ENCODE peak calls at places on chromosome 18, in five cellular contexts. I is HL-60, V is SK-N-SH, N is heart right ventricle, C is coronary artery. H is an unnamed sample.

GRCh38 chr18:64693756-64694155 is 544.9 kb upstream of the LINC00305 start:
- DNase-seq in V (no peak), I (no peak), N (no peak), C (no peak), H (no peak)

GRCh38 chr18:77397617-77398016 is 148.0 kb downstream of the GALR1 start:
- DNase-seq in I (no peak), C (no peak), N (no peak), V (no peak), H (no peak)

GRCh38 chr18:26436176-26437031 is 111.9 kb downstream of the KCTD1 start:
- DNase-seq in C (no peak), I (no peak), V (no peak), N (no peak), H (no peak)

GRCh38 chr18:12838178-12838634 is 45.8 kb downstream of the PTPN2 start:
- DNase-seq in I (peak), V (peak), N (no peak), C (no peak), H (no peak)

GRCh38 chr18:36688020-36688965 is 140.5 kb downstream of the TPGS2 start:
- DNase-seq in C (no peak), N (peak), V (peak), I (peak), H (peak)

GRCh38 chr18:3051718-3052410 is 38.9 kb upstream of the LPIN2 start:
- DNase-seq in V (no peak), N (no peak), C (no peak), I (peak), H (no peak)

GRCh38 chr18:30177056-30177455 is 865.5 kb downstream of the DSC3 start:
- DNase-seq in C (no peak), I (no peak), V (no peak), N (no peak), H (no peak)

GRCh38 chr18:29418136-29418535 is 1241.2 kb upstream of the CDH2 start:
- DNase-seq in C (no peak), V (no peak), N (no peak), I (no peak), H (no peak)

GRCh38 chr18:56702946-56703345 is 51.8 kb downstream of the WDR7 start:
- DNase-seq in I (peak), V (peak), C (no peak), N (no peak), H (no peak)

GRCh38 chr18:32669549-32670165 is 103.2 kb downstream of the KLHL14 start:
- DNase-seq in I (no peak), C (no peak), N (no peak), V (peak), H (no peak)

GRCh38 chr18:45566025-45566740 is 49.1 kb upstream of the SLC14A2 start:
- DNase-seq in N (peak), C (no peak), V (no peak), I (no peak), H (no peak)

GRCh38 chr18:77115461-77115907 is 17.1 kb downstream of the MBP start:
- DNase-seq in V (no peak), N (no peak), C (no peak), I (no peak), H (no peak)

GRCh38 chr18:13220326-13220991 is 1.9 kb downstream of the LDLRAD4 start:
- DNase-seq in C (no peak), V (no peak), I (no peak), N (peak), H (no peak)

GRCh38 chr18:46152436-46152807 is 48.2 kb downstream of the HAUS1 start:
- DNase-seq in N (peak), I (no peak), C (no peak), V (no peak), H (no peak)

GRCh38 chr18:23337599-23338444 is 115.3 kb upstream of the RIOK3 start:
- DNase-seq in N (no peak), V (peak), C (no peak), I (no peak), H (no peak)

GRCh38 chr18:31791817-31792579 is 31.3 kb upstream of the SLC25A52 start:
- DNase-seq in N (no peak), V (no peak), I (peak), C (no peak), H (no peak)

GRCh38 chr18:37435150-37435872 is 130.3 kb downstream of the CELF4 start:
- DNase-seq in I (no peak), V (no peak), N (no peak), C (no peak), H (peak)

GRCh38 chr18:54052732-54053131 is 171.7 kb downstream of the MBD2 start:
- DNase-seq in V (no peak), C (no peak), I (no peak), N (no peak), H (no peak)

GRCh38 chr18:59837586-59837985 is 62.2 kb upstream of the PMAIP1 start:
- DNase-seq in N (peak), I (peak), C (no peak), V (peak), H (peak)

GRCh38 chr18:11500153-11501122 is 109.0 kb upstream of the SLC35G4 start:
- DNase-seq in C (no peak), N (no peak), I (no peak), V (no peak), H (no peak)

GRCh38 chr18:9428862-9429661 is 46.3 kb upstream of the RALBP1 start:
- DNase-seq in C (no peak), N (no peak), I (no peak), V (no peak), H (no peak)

GRCh38 chr18:9428301-9428706 is 47.0 kb upstream of the RALBP1 start:
- DNase-seq in C (no peak), I (no peak), N (no peak), V (peak), H (no peak)

GRCh38 chr18:9431296-9431695 is 44.0 kb upstream of the RALBP1 start:
- DNase-seq in I (no peak), V (no peak), N (no peak), C (no peak), H (no peak)

GRCh38 chr18:9426753-9427152 is 48.6 kb upstream of the RALBP1 start:
- DNase-seq in C (no peak), I (no peak), V (no peak), N (no peak), H (no peak)

DNA sequence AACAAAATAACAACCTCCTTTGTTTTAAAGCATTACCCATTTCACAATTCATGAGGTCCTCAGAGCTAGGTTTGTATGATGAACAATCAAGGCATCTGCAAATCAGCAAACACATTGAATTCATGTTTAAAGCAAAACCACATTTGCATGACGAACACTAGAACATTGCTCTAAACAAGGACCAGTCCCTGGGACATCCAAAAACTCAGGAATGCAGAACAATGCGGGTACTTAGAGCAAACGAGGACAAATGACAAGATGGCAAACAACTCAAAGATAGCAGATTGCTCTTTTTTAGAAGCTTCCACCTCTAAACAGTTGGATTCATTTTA is 45.7 kb upstream of the RALBP1 start:
- DNase-seq in I (no peak), C (no peak), N (no peak), V (no peak), H (no peak)
- H3K27ac ChIP-seq in I (no peak), C (no peak), N (no peak), V (no peak), H (peak)

GRCh38 chr18:79698668-79699335 is 19.2 kb downstream of the CTDP1 start:
- DNase-seq in V (no peak), N (no peak), C (no peak), I (no peak), H (no peak)
- H3K27ac ChIP-seq in V (no peak), N (no peak), C (no peak), I (no peak), H (peak)

GRCh38 chr18:62759704-62760402 is 44.5 kb downstream of the PHLPP1 start:
- DNase-seq in N (no peak), I (no peak), V (no peak), C (no peak), H (no peak)

GRCh38 chr18:62760403-62760734 is 45.0 kb downstream of the PHLPP1 start:
- DNase-seq in I (no peak), V (no peak), N (no peak), C (no peak), H (no peak)

GRCh38 chr18:62767321-62767720 is 52.0 kb downstream of the PHLPP1 start:
- DNase-seq in C (no peak), N (no peak), V (no peak), I (no peak), H (no peak)

GRCh38 chr18:62766266-62766665 is 50.9 kb downstream of the PHLPP1 start:
- DNase-seq in V (no peak), N (no peak), C (no peak), I (no peak), H (no peak)

DNA sequence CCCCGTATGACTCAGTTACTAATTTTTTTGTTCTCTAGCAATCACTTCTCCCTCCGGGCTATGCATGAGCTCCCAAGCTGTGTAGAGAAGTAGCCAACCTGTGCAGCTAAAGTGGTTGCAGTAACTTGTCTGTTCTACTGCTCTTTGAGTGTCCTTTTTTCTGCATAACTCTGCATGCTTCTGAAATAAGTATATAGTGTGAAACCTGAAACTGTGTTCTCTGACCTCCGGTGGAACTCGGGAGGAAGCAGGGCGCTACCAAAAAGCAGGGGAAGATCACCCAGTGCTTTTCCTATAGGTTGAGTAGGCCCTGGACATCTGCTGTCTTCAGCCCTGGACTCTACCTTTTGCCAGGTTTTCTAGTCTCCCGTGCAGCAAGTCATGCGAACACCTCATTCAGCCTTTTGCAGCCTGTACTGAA is 47.8 kb downstream of the PHLPP1 start:
- DNase-seq in V (no peak), N (no peak), C (no peak), I (no peak), H (no peak)
- H3K27ac ChIP-seq in V (no peak), N (no peak), C (no peak), I (no peak), H (no peak)

GRCh38 chr18:58102875-58103274 is 58.8 kb downstream of the NEDD4L start:
- DNase-seq in N (no peak), C (no peak), V (no peak), I (no peak), H (no peak)

GRCh38 chr18:58100154-58100553 is 56.1 kb downstream of the NEDD4L start:
- DNase-seq in I (no peak), N (no peak), V (no peak), C (no peak), H (no peak)

GRCh38 chr18:58103339-58103930 is 59.4 kb downstream of the NEDD4L start:
- DNase-seq in V (no peak), N (no peak), C (no peak), I (no peak), H (no peak)

GRCh38 chr18:58102020-58102419 is 58.0 kb downstream of the NEDD4L start:
- DNase-seq in V (no peak), I (no peak), N (no peak), C (no peak), H (no peak)

GRCh38 chr18:58101291-58101706 is 57.3 kb downstream of the NEDD4L start:
- DNase-seq in N (no peak), I (no peak), C (no peak), V (no peak), H (peak)
- H3K27ac ChIP-seq in N (no peak), I (no peak), C (no peak), V (no peak), H (peak)

GRCh38 chr18:58042826-58043362 is 1.1 kb upstream of the NEDD4L start:
- DNase-seq in I (no peak), V (no peak), N (no peak), C (no peak), H (no peak)
- H3K27ac ChIP-seq in I (no peak), V (no peak), N (no peak), C (no peak), H (peak)

DNA sequence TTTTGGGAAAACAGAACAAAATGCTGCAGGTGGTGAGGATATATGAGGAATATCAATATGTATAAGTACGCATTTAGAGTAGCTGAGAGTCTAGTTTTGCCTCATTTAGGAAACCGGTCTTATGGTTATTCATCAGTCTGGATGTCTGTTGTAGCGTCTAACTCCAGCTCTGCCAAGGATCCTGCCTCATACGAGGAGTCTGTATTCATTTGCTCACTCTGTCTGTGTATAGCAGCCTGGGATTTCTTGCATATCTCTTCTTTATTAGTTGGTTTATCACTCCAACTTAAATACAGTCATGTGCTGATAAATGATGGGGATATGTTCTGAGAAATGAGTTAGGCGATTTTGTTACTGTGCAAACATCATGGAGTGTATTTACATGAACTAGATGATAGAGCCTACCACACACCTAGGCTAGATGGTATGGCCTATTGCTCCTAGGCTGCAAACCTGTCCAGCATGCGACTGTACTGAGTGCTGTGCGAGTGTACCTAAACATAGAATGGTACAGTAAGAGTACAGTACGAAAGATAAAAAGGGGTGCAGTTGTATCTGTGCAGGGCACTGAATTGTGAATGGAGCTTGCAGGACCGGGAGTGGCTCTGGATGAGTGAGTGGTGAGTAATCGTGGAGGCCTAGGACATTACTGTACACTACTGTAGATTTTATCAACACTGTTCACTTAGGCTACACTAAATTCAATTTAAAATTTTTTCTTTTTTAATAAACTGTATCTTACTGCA is 148.2 kb downstream of the ZNF407 start:
- DNase-seq in C (no peak), I (no peak), N (no peak), V (peak), H (no peak)
- H3K27ac ChIP-seq in C (no peak), I (no peak), N (no peak), V (peak), H (no peak)

GRCh38 chr18:58567453-58568196 is 61.3 kb downstream of the ALPK2 start:
- DNase-seq in I (no peak), C (no peak), V (no peak), N (peak), H (no peak)

GRCh38 chr18:58570360-58571064 is 58.4 kb downstream of the ALPK2 start:
- DNase-seq in I (no peak), V (no peak), N (no peak), C (no peak), H (no peak)

GRCh38 chr18:58569490-58569911 is 59.4 kb downstream of the ALPK2 start:
- DNase-seq in I (no peak), N (no peak), V (no peak), C (no peak), H (no peak)

GRCh38 chr18:58572680-58573079 is 56.2 kb downstream of the ALPK2 start:
- DNase-seq in V (no peak), I (no peak), N (no peak), C (no peak), H (no peak)

DNA sequence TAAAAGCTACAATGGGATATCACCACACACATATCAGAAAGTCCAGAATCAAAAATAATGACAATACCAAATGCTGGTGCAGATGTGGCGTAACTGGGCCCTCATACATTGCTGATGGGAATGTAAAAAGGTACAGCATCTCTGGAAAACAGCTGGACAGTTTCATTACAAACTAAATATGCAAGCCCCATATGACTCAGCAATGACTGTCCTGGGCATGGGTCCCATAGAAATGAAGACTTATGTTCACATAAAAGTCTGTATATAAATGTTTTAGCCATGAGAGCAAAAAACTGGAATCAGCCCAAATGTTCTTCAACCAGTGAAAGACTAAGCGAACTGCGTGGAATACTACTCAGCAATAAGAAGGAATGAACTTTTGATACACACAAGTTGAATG is 56.7 kb downstream of the ALPK2 start:
- DNase-seq in I (no peak), C (no peak), V (no peak), N (no peak), H (no peak)
- H3K27ac ChIP-seq in I (no peak), C (no peak), V (peak), N (peak), H (no peak)